ENCODE peak calls at places on chromosomes 6 and 20, in nine cellular contexts. One of them, this sample, is unnamed.

GRCh38 chr6:91669154-91669903 is 1082.5 kb upstream of the MAP3K7 start:
- DNase-seq in B cell: no peak
- DNase-seq in A549: no peak
- DNase-seq in osteoblast: no peak
- DNase-seq in GM23338: no peak
- DNase-seq in H1: no peak
- DNase-seq in left ventricle myocardium inferior: no peak
- DNase-seq in MM.1S: no peak
- DNase-seq in AG10803: no peak
- DNase-seq in this sample: no peak

GRCh38 chr6:14743465-14744211 is 502.2 kb upstream of the JARID2 start:
- DNase-seq in B cell: no peak
- DNase-seq in A549: peak; percentile 94
- DNase-seq in osteoblast: peak; percentile 82
- DNase-seq in GM23338: no peak
- DNase-seq in H1: no peak
- DNase-seq in left ventricle myocardium inferior: peak; percentile 29
- DNase-seq in MM.1S: no peak
- DNase-seq in AG10803: peak; percentile 99
- DNase-seq in this sample: no peak

GRCh38 chr6:149013932-149014331 is 267.1 kb downstream of the UST start:
- DNase-seq in B cell: no peak
- DNase-seq in A549: no peak
- DNase-seq in osteoblast: peak; percentile 42
- DNase-seq in GM23338: no peak
- DNase-seq in H1: no peak
- DNase-seq in left ventricle myocardium inferior: no peak
- DNase-seq in MM.1S: no peak
- DNase-seq in AG10803: no peak
- DNase-seq in this sample: no peak

GRCh38 chr6:45326698-45327417 is 1.3 kb upstream of the RUNX2 start:
- DNase-seq in B cell: no peak
- DNase-seq in A549: no peak
- DNase-seq in osteoblast: no peak
- DNase-seq in GM23338: peak; percentile 47
- DNase-seq in H1: no peak
- DNase-seq in left ventricle myocardium inferior: no peak
- DNase-seq in MM.1S: no peak
- DNase-seq in AG10803: no peak
- DNase-seq in this sample: no peak

GRCh38 chr6:36858407-36858981 is 16.1 kb downstream of the PPIL1 start:
- DNase-seq in B cell: no peak
- DNase-seq in A549: no peak
- DNase-seq in osteoblast: no peak
- DNase-seq in GM23338: peak; percentile 91
- DNase-seq in H1: no peak
- DNase-seq in left ventricle myocardium inferior: no peak
- DNase-seq in MM.1S: no peak
- DNase-seq in AG10803: peak; percentile 80
- DNase-seq in this sample: peak; percentile 71

GRCh38 chr6:85425997-85426396 is 23.9 kb upstream of the NT5E start:
- DNase-seq in B cell: no peak
- DNase-seq in A549: no peak
- DNase-seq in osteoblast: no peak
- DNase-seq in GM23338: no peak
- DNase-seq in H1: no peak
- DNase-seq in left ventricle myocardium inferior: no peak
- DNase-seq in MM.1S: no peak
- DNase-seq in AG10803: no peak
- DNase-seq in this sample: no peak

GRCh38 chr6:82337688-82338257 is 25.8 kb upstream of the TPBG start:
- DNase-seq in B cell: no peak
- DNase-seq in A549: no peak
- DNase-seq in osteoblast: no peak
- DNase-seq in GM23338: peak; percentile 31
- DNase-seq in H1: no peak
- DNase-seq in left ventricle myocardium inferior: no peak
- DNase-seq in MM.1S: no peak
- DNase-seq in AG10803: no peak
- DNase-seq in this sample: no peak

GRCh38 chr20:36646678-36647077 is 682 bp upstream of the SLA2 start:
- DNase-seq in B cell: no peak
- DNase-seq in A549: no peak
- DNase-seq in osteoblast: no peak
- DNase-seq in GM23338: no peak
- DNase-seq in H1: no peak
- DNase-seq in left ventricle myocardium inferior: no peak
- DNase-seq in MM.1S: no peak
- DNase-seq in AG10803: no peak
- DNase-seq in this sample: no peak

GRCh38 chr6:163950159-163950558 is 535.6 kb downstream of the QKI start:
- DNase-seq in B cell: no peak
- DNase-seq in A549: no peak
- DNase-seq in osteoblast: no peak
- DNase-seq in GM23338: no peak
- DNase-seq in H1: no peak
- DNase-seq in left ventricle myocardium inferior: no peak
- DNase-seq in MM.1S: no peak
- DNase-seq in AG10803: peak; percentile 16
- DNase-seq in this sample: no peak

GRCh38 chr6:81863123-81863522 is 110.6 kb upstream of the TENT5A start:
- DNase-seq in B cell: no peak
- DNase-seq in A549: no peak
- DNase-seq in osteoblast: no peak
- DNase-seq in GM23338: peak; percentile 42
- DNase-seq in H1: no peak
- DNase-seq in left ventricle myocardium inferior: no peak
- DNase-seq in MM.1S: no peak
- DNase-seq in AG10803: no peak
- DNase-seq in this sample: no peak

GRCh38 chr6:138372711-138373463 is 4.8 kb upstream of the SMIM28 start:
- DNase-seq in B cell: no peak
- DNase-seq in A549: no peak
- DNase-seq in osteoblast: no peak
- DNase-seq in GM23338: no peak
- DNase-seq in H1: no peak
- DNase-seq in left ventricle myocardium inferior: no peak
- DNase-seq in MM.1S: no peak
- DNase-seq in AG10803: no peak
- DNase-seq in this sample: no peak

GRCh38 chr6:141667580-141668309 is 465.0 kb upstream of the GJE1 start:
- DNase-seq in B cell: no peak
- DNase-seq in A549: no peak
- DNase-seq in osteoblast: no peak
- DNase-seq in GM23338: no peak
- DNase-seq in H1: no peak
- DNase-seq in left ventricle myocardium inferior: no peak
- DNase-seq in MM.1S: no peak
- DNase-seq in AG10803: peak; percentile 18
- DNase-seq in this sample: no peak

GRCh38 chr6:117275711-117276110 is 10.4 kb downstream of the VGLL2 start:
- DNase-seq in B cell: no peak
- DNase-seq in A549: no peak
- DNase-seq in osteoblast: no peak
- DNase-seq in GM23338: no peak
- DNase-seq in H1: no peak
- DNase-seq in left ventricle myocardium inferior: no peak
- DNase-seq in MM.1S: no peak
- DNase-seq in AG10803: no peak
- DNase-seq in this sample: no peak

GRCh38 chr6:117276778-117277177 is 11.4 kb downstream of the VGLL2 start:
- DNase-seq in B cell: no peak
- DNase-seq in A549: no peak
- DNase-seq in osteoblast: no peak
- DNase-seq in GM23338: no peak
- DNase-seq in H1: no peak
- DNase-seq in left ventricle myocardium inferior: no peak
- DNase-seq in MM.1S: no peak
- DNase-seq in AG10803: no peak
- DNase-seq in this sample: no peak

GRCh38 chr6:117275205-117275604 is 9.8 kb downstream of the VGLL2 start:
- DNase-seq in B cell: no peak
- DNase-seq in A549: no peak
- DNase-seq in osteoblast: no peak
- DNase-seq in GM23338: no peak
- DNase-seq in H1: no peak
- DNase-seq in left ventricle myocardium inferior: no peak
- DNase-seq in MM.1S: no peak
- DNase-seq in AG10803: no peak
- DNase-seq in this sample: no peak

GRCh38 chr6:117280922-117281321 is 15.6 kb downstream of the VGLL2 start:
- DNase-seq in B cell: no peak
- DNase-seq in A549: no peak
- DNase-seq in osteoblast: no peak
- DNase-seq in GM23338: peak; percentile 54
- DNase-seq in H1: no peak
- DNase-seq in left ventricle myocardium inferior: no peak
- DNase-seq in MM.1S: no peak
- DNase-seq in AG10803: no peak
- DNase-seq in this sample: peak; percentile 16
- TF ChIP-seq CTCF in B cell: no peak
- TF ChIP-seq CTCF in A549: peak; percentile 25
- TF ChIP-seq CTCF in osteoblast: peak; percentile 55
- TF ChIP-seq CTCF in GM23338: peak; percentile 63
- TF ChIP-seq CTCF in H1: peak; percentile 34
- TF ChIP-seq CTCF in left ventricle myocardium inferior: peak; percentile 29
- TF ChIP-seq CTCF in MM.1S: peak; percentile 41
- TF ChIP-seq CTCF in AG10803: no peak
- TF ChIP-seq CTCF in this sample: peak; percentile 20

GRCh38 chr6:44002591-44003344 is 124.5 kb downstream of the MRPL14 start:
- DNase-seq in B cell: peak; percentile 81
- DNase-seq in A549: peak; percentile 76
- DNase-seq in osteoblast: peak; percentile 94
- DNase-seq in GM23338: peak; percentile 78
- DNase-seq in H1: peak; percentile 44
- DNase-seq in left ventricle myocardium inferior: peak; percentile 45
- DNase-seq in MM.1S: peak; percentile 65
- DNase-seq in AG10803: no peak
- DNase-seq in this sample: peak; percentile 78
- TF ChIP-seq CTCF in B cell: no peak
- TF ChIP-seq CTCF in A549: no peak
- TF ChIP-seq CTCF in osteoblast: peak; percentile 11
- TF ChIP-seq CTCF in GM23338: no peak
- TF ChIP-seq CTCF in H1: no peak
- TF ChIP-seq CTCF in left ventricle myocardium inferior: no peak
- TF ChIP-seq CTCF in MM.1S: peak; percentile 24
- TF ChIP-seq CTCF in AG10803: peak; percentile 22
- TF ChIP-seq CTCF in this sample: no peak

GRCh38 chr6:111361648-111362047 is 121.4 kb downstream of the REV3L start:
- DNase-seq in B cell: no peak
- DNase-seq in A549: peak; percentile 27
- DNase-seq in osteoblast: peak; percentile 70
- DNase-seq in GM23338: peak; percentile 85
- DNase-seq in H1: peak; percentile 9
- DNase-seq in left ventricle myocardium inferior: no peak
- DNase-seq in MM.1S: no peak
- DNase-seq in AG10803: peak; percentile 27
- DNase-seq in this sample: peak; percentile 49
- TF ChIP-seq CTCF in B cell: no peak
- TF ChIP-seq CTCF in A549: peak; percentile 46
- TF ChIP-seq CTCF in osteoblast: peak; percentile 59
- TF ChIP-seq CTCF in GM23338: peak; percentile 65
- TF ChIP-seq CTCF in H1: peak; percentile 59
- TF ChIP-seq CTCF in left ventricle myocardium inferior: peak; percentile 53
- TF ChIP-seq CTCF in MM.1S: no peak
- TF ChIP-seq CTCF in AG10803: peak; percentile 49
- TF ChIP-seq CTCF in this sample: no peak

GRCh38 chr20:46022411-46023147 is 6.4 kb upstream of the SLC12A5 start:
- DNase-seq in B cell: peak; percentile 87
- DNase-seq in A549: peak; percentile 56
- DNase-seq in osteoblast: peak; percentile 87
- DNase-seq in GM23338: peak; percentile 85
- DNase-seq in H1: no peak
- DNase-seq in left ventricle myocardium inferior: peak; percentile 54
- DNase-seq in MM.1S: peak; percentile 49
- DNase-seq in AG10803: peak; percentile 12
- DNase-seq in this sample: peak; percentile 87
- TF ChIP-seq CTCF in B cell: peak; percentile 79
- TF ChIP-seq CTCF in A549: peak; percentile 85
- TF ChIP-seq CTCF in osteoblast: peak; percentile 68
- TF ChIP-seq CTCF in GM23338: peak; percentile 59
- TF ChIP-seq CTCF in H1: peak; percentile 76
- TF ChIP-seq CTCF in left ventricle myocardium inferior: peak; percentile 74
- TF ChIP-seq CTCF in MM.1S: peak; percentile 66
- TF ChIP-seq CTCF in AG10803: peak; percentile 65
- TF ChIP-seq CTCF in this sample: peak; percentile 79

GRCh38 chr6:41894366-41895299 is 542 bp downstream of the USP49 start:
- DNase-seq in B cell: no peak
- DNase-seq in A549: no peak
- DNase-seq in osteoblast: peak; percentile 53
- DNase-seq in GM23338: peak; percentile 61
- DNase-seq in H1: no peak
- DNase-seq in left ventricle myocardium inferior: no peak
- DNase-seq in MM.1S: no peak
- DNase-seq in AG10803: no peak
- DNase-seq in this sample: peak; percentile 13
- TF ChIP-seq CTCF in B cell: no peak
- TF ChIP-seq CTCF in A549: no peak
- TF ChIP-seq CTCF in osteoblast: no peak
- TF ChIP-seq CTCF in GM23338: no peak
- TF ChIP-seq CTCF in H1: no peak
- TF ChIP-seq CTCF in left ventricle myocardium inferior: no peak
- TF ChIP-seq CTCF in MM.1S: no peak
- TF ChIP-seq CTCF in AG10803: no peak
- TF ChIP-seq CTCF in this sample: no peak

DNA sequence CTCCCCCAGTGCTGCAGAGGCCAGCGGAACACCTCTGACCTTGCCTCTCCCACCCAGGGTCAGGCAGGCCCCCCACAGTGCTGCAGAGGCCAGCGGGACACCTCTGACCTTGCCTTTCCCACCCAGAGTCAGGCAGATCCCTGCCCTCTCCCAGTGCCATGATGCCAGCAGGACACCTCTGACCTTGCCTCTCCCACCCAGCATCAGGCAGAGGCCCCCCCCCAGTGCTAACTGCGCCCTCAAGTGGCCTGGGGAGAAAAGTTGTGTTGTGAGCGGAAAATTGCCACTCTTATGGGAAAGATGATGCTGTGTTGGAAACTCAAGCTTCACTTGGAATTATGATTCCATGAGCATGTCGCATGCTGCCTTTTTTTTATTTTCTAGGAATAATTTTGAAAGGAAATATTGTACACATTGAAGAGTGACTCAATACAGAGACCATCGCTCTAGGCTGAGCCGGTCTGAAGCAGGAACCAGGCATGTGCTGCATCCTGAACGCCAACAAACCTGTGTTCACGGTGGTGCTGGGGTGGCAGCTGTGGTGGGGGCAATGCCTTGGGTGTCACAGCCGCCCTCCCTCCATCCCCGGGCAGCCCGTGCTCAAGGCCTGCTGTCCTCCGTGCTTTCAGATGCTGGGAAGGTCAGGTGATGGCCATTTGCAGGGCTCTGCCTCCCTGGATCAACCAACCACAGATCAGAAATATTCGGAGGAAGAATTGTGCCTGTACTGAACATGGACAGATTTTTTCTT is 98.6 kb downstream of the CDH4 start:
- DNase-seq in B cell: no peak
- DNase-seq in A549: no peak
- DNase-seq in osteoblast: peak; percentile 32
- DNase-seq in GM23338: no peak
- DNase-seq in H1: no peak
- DNase-seq in left ventricle myocardium inferior: no peak
- DNase-seq in MM.1S: no peak
- DNase-seq in AG10803: no peak
- DNase-seq in this sample: no peak
- TF ChIP-seq CTCF in B cell: no peak
- TF ChIP-seq CTCF in A549: no peak
- TF ChIP-seq CTCF in osteoblast: no peak
- TF ChIP-seq CTCF in GM23338: peak; percentile 47
- TF ChIP-seq CTCF in H1: peak; percentile 41
- TF ChIP-seq CTCF in left ventricle myocardium inferior: no peak
- TF ChIP-seq CTCF in MM.1S: no peak
- TF ChIP-seq CTCF in AG10803: no peak
- TF ChIP-seq CTCF in this sample: peak; percentile 15

GRCh38 chr6:169968541-169969270 is 217.3 kb downstream of the ERMARD start:
- DNase-seq in B cell: peak; percentile 8
- DNase-seq in A549: peak; percentile 4
- DNase-seq in osteoblast: peak; percentile 61
- DNase-seq in GM23338: no peak
- DNase-seq in H1: no peak
- DNase-seq in left ventricle myocardium inferior: no peak
- DNase-seq in MM.1S: no peak
- DNase-seq in AG10803: no peak
- DNase-seq in this sample: no peak
- TF ChIP-seq CTCF in B cell: no peak
- TF ChIP-seq CTCF in A549: no peak
- TF ChIP-seq CTCF in osteoblast: no peak
- TF ChIP-seq CTCF in GM23338: no peak
- TF ChIP-seq CTCF in H1: no peak
- TF ChIP-seq CTCF in left ventricle myocardium inferior: peak; percentile 33
- TF ChIP-seq CTCF in MM.1S: no peak
- TF ChIP-seq CTCF in AG10803: no peak
- TF ChIP-seq CTCF in this sample: no peak

This sample was measured in WTC11.